ENCODE peak calls at places on chromosomes 1 and 21, in six cellular contexts. Q is choroid plexus epithelial cell, V is cardiac muscle cell, X is mesothelial cell of epicardium, T is tibial artery, Y is GM13977. D is an unnamed sample.

GRCh38 chr1:56525463-56526155 is 53.8 kb downstream of the PLPP3 start:
- DNase-seq in Q (peak; percentile 17), V (no peak), X (no peak), T (peak; percentile 41), Y (no peak), D (no peak)

GRCh38 chr1:150486966-150487762 is at the start of gene TARS2:
- DNase-seq in Q (peak; percentile 99), V (peak; percentile 95), X (peak; percentile 80), T (peak; percentile 98), Y (peak; percentile 95), D (peak; percentile 92)

GRCh38 chr1:22221233-22221780 is 78.4 kb upstream of the WNT4 start:
- DNase-seq in Q (no peak), V (no peak), X (no peak), T (no peak), Y (no peak), D (no peak)

GRCh38 chr1:57210881-57211280 is 213.0 kb downstream of the DAB1 start:
- DNase-seq in Q (no peak), V (no peak), X (no peak), T (no peak), Y (no peak), D (no peak)

GRCh38 chr21:42026072-42026415 is 15.9 kb upstream of the ZBTB21 start:
- DNase-seq in Q (no peak), V (no peak), X (no peak), T (no peak), Y (no peak), D (no peak)

GRCh38 chr21:45291613-45292398 is 4.1 kb upstream of the POFUT2 start:
- DNase-seq in Q (no peak), V (no peak), X (no peak), T (peak; percentile 38), Y (no peak), D (no peak)

GRCh38 chr1:53517821-53518352 is 58.7 kb downstream of the DMRTB1 start:
- DNase-seq in Q (no peak), V (no peak), X (no peak), T (no peak), Y (no peak), D (no peak)

GRCh38 chr1:88800382-88801051 is 90.8 kb downstream of the GTF2B start:
- DNase-seq in Q (peak; percentile 78), V (no peak), X (no peak), T (no peak), Y (no peak), D (no peak)

GRCh38 chr1:12167493-12168429 is 970 bp downstream of the TNFRSF1B start:
- DNase-seq in Q (no peak), V (no peak), X (no peak), T (no peak), Y (peak; percentile 63), D (no peak)

GRCh38 chr1:115877511-115877910 is 36.6 kb upstream of the NHLH2 start:
- DNase-seq in Q (peak; percentile 2), V (no peak), X (no peak), T (no peak), Y (no peak), D (peak; percentile 18)

DNA sequence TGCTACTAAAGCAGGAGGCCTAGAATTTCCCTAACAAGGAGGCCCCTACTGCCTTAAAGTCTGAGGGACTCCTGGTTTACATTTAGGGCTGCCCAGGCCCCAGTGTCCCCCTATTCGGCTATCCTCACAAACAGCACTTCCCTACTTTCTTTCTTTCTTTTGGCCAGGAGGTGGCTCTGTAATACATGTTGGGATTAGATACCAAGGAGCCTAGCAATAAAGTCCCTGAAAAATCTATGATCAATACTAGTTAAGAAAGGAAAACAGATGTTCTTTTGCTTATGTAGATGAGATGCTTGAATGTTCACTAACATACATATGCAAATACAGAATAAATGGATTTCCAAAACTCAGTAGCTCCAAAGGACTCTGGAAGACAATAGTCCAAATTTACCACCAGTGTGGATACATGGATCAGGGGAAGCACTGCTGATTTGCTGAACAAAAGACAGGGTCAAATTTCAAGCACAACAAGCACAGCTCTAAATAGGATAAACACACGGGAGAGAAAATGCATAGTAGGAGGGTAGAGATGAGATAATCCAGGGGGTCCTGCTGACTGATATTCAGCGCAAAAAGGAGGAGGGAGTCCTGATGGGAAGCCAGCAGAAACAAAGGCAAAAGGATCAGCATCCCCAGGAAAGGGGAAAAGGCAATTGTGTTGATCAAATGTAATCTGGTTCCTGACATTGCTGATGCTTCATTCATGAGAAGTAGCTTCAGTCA is 240.0 kb downstream of the NUF2 start:
- DNase-seq in Q (peak; percentile 32), V (peak; percentile 49), X (no peak), T (no peak), Y (no peak), D (peak; percentile 5)
- TF ChIP-seq CTCF in Q (peak; percentile 53), V (peak; percentile 40), X (no peak), T (no peak), Y (no peak), D (no peak)

DNA sequence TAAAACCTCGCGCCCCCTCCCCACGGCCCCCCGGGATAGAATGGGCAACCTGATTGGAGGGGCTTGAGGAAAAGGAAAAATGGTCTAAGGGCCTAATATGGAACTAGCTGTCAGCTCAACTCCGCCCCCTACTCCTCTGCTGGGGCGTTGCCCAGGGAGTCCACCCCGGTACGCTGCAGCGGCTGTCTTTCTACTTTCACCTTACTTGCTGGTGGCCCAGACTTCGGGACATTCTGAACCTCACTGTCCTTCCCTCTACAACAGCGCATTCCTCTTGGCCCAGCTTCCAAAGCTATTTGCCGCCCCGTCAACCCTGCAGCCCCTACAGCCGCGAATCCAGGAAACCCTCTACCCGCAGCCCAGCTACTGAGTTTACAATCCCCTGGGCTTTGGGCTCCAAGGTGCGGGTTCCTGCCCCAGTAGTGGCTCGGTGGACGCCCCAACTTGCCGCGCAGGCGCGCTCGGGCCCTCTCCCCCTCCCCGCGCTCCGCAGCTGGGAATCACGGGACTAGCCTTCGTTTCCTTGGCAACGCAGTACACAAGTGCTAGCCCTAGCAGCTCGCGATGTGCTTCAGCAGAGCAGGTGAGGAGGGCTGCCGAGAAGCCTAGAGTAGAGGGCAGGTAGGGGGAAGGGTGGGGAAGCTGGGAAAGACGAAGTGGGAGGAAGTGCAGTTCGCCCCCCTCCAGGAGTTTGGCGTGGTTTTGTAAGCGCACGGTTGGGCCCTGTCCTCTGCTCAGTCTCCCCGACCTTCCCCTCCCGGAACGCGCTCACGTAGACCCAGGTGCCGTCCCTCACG is 55.6 kb downstream of the CHIA start:
- DNase-seq in Q (peak; percentile 90), V (peak; percentile 93), X (peak; percentile 79), T (peak; percentile 83), Y (peak; percentile 94), D (peak; percentile 89)
- TF ChIP-seq CTCF in Q (peak; percentile 42), V (peak; percentile 18), X (no peak), T (no peak), Y (peak; percentile 28), D (no peak)

GRCh38 chr1:198876371-198876871 is 237.6 kb downstream of the PTPRC start:
- DNase-seq in Q (no peak), V (no peak), X (no peak), T (no peak), Y (no peak), D (peak; percentile 8)
- TF ChIP-seq CTCF in Q (no peak), V (no peak), X (no peak), T (no peak), Y (no peak), D (no peak)

GRCh38 chr1:3431266-3431665 is 23.2 kb upstream of the ARHGEF16 start:
- DNase-seq in Q (no peak), V (no peak), X (no peak), T (no peak), Y (no peak), D (peak; percentile 50)
- TF ChIP-seq CTCF in Q (peak; percentile 45), V (peak; percentile 13), X (peak; percentile 40), T (no peak), Y (peak; percentile 27), D (peak; percentile 59)

GRCh38 chr1:156740307-156740678 is 595 bp downstream of the MRPL24 start:
- DNase-seq in Q (no peak), V (no peak), X (no peak), T (no peak), Y (no peak), D (no peak)
- TF ChIP-seq CTCF in Q (no peak), V (no peak), X (no peak), T (no peak), Y (no peak), D (no peak)

DNA sequence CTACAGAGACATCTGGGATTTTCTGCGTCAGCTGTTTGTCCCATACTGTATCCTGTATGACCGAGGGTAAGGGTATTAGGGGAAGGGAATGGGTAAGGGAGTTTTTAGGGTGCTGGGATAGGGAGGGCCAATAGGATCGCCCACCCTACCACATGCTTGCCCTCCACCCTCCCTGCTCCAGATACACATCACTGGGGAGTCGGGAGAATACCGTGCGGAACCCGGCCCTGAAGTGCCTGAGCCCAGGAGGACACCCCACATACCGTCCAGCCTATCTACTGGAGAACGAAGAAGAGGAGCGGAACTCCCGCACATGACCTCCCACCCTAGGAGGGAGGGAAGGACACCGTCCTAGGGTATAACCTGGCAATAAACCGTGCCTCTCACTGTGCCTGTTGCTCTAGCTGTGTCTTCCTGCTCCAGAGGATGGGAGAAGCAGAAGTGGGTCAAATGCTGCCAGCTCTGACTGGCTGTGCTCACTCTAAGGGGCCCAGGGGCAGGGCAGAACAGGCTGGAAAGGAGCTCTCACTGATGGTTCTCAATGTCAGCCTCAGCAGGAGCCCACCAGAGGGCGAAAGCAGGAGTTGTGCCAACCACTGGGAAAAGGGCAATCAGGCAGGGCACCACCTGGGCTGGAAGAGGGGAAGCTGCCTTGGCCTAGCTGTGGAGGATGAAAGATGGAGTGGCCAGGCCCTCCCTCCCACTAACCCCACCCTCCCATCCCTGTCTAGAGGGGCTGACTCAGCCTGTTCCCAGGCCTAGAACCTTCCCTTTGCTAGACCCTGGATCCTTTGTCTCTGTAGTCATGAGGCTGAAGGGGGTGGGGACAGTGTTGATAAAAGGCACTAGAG is 440 bp upstream of the LENEP start:
- DNase-seq in Q (peak; percentile 50), V (no peak), X (no peak), T (peak; percentile 12), Y (no peak), D (no peak)
- TF ChIP-seq CTCF in Q (peak; percentile 34), V (peak; percentile 27), X (no peak), T (no peak), Y (peak; percentile 12), D (no peak)

D was measured in endothelial cell.